ENCODE peak calls at places on chromosomes 5 and 9, in four cellular contexts. W, Z, C and P are unnamed samples.

GRCh38 chr9:120902824-120903608 is 23.6 kb downstream of the TRAF1 start:
- DNase-seq in W (no peak), C (no peak), Z (no peak), P (no peak)

GRCh38 chr5:12947379-12947778 is 997.1 kb downstream of the DNAH5 start:
- DNase-seq in C (no peak), W (no peak), Z (no peak), P (no peak)

GRCh38 chr5:88770290-88771257 is 112.4 kb downstream of the MEF2C start:
- DNase-seq in Z (no peak), C (no peak), W (no peak), P (no peak)

GRCh38 chr9:109466623-109467590 is 31.2 kb downstream of the PTPN3 start:
- DNase-seq in W (no peak), Z (no peak), C (no peak), P (no peak)

GRCh38 chr5:180212363-180213255 is 3.6 kb upstream of the RASGEF1C start:
- DNase-seq in C (no peak), Z (no peak), W (no peak), P (no peak)

GRCh38 chr5:133900498-133901270 is 67.7 kb downstream of the C5orf15 start:
- DNase-seq in Z (peak), W (no peak), C (no peak), P (no peak)

GRCh38 chr9:131335356-131335755 is 45.8 kb downstream of the PLPP7 start:
- DNase-seq in W (no peak), C (no peak), Z (no peak), P (no peak)

GRCh38 chr9:133788819-133789733 is 50.9 kb upstream of the SARDH start:
- DNase-seq in C (no peak), W (peak), Z (no peak), P (no peak)

GRCh38 chr9:69223605-69224004 is 49.5 kb downstream of the TJP2 start:
- DNase-seq in C (no peak), Z (peak), W (peak), P (peak)

GRCh38 chr5:62931081-62931480 is 352.5 kb downstream of the LRRC70 start:
- DNase-seq in Z (no peak), W (no peak), C (no peak), P (no peak)

GRCh38 chr5:1285141-1285540 is 9.7 kb downstream of the TERT start:
- DNase-seq in W (no peak), Z (no peak), C (no peak), P (no peak)

GRCh38 chr5:2756211-2756746 is 4.8 kb upstream of the IRX2 start:
- DNase-seq in C (no peak), W (no peak), Z (no peak), P (no peak)
- TF ChIP-seq HDAC6 in C (no peak), W (no peak), Z (no peak), P (no peak)

GRCh38 chr5:94968507-94969095 is 316.3 kb downstream of the MCTP1 start:
- DNase-seq in Z (peak), C (peak), W (peak), P (no peak)
- TF ChIP-seq HDAC6 in Z (no peak), C (no peak), W (no peak), P (no peak)

GRCh38 chr5:165573445-165573844 is 2068.0 kb downstream of the MAT2B start:
- DNase-seq in Z (no peak), W (no peak), C (no peak), P (no peak)
- TF ChIP-seq HDAC6 in Z (no peak), W (no peak), C (no peak), P (no peak)

DNA sequence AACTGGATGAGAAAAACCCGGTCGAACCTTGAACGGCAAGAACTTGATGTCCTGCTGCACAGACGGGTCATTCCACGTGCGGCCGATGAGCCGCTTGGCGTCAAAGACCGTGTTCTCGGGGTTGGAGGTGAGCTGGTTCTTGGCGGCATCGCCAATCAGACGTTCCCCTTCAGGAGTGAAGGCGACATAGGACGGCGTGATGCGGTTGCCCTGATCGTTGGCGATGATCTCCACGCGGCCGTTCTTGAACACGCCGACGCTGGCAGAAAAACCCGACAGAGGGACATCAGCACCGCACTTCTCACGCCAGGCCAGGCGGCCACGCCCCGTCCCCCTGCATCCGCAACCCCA is 519 bp downstream of the HSPA5 start:
- DNase-seq in Z (peak), C (no peak), W (peak), P (no peak)
- TF ChIP-seq HDAC6 in Z (no peak), C (no peak), W (no peak), P (no peak)

GRCh38 chr9:82531795-82532194 is 531.1 kb downstream of the RASEF start:
- DNase-seq in W (peak), Z (no peak), C (no peak), P (no peak)

GRCh38 chr9:82535432-82535998 is 527.4 kb downstream of the RASEF start:
- DNase-seq in W (no peak), C (no peak), Z (no peak), P (no peak)

GRCh38 chr9:82526629-82527028 is 536.3 kb downstream of the RASEF start:
- DNase-seq in C (no peak), Z (no peak), W (no peak), P (no peak)

DNA sequence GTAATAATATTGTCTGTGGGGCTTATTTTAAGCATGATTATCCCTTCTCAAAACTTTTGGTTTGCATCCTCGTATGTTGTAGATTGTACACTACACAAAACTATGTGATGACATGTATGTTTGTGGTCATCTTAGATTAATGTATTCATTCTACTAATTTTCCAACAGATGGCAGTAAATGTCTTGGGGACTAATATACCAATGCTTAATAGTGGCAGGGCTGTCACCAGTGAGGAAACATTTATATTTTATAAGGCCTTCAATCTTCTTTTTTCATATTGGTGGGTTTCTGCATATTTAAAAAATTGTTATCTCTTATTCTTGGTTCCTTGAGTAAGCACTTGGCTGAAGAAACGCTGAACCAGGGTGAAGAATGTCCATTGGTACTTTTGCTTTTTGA is 530.4 kb downstream of the RASEF start:
- DNase-seq in W (peak), Z (no peak), C (no peak), P (no peak)
- TF ChIP-seq HDAC6 in W (no peak), Z (no peak), C (no peak), P (no peak)

GRCh38 chr5:72233835-72234234 is 86.2 kb downstream of the MRPS27 start:
- DNase-seq in C (no peak), W (no peak), Z (no peak), P (no peak)

GRCh38 chr5:72232838-72233237 is 87.2 kb downstream of the MRPS27 start:
- DNase-seq in C (no peak), Z (no peak), W (no peak), P (no peak)

GRCh38 chr5:72234265-72234700 is 85.8 kb downstream of the MRPS27 start:
- DNase-seq in Z (peak), W (no peak), C (peak), P (no peak)

GRCh38 chr5:72234898-72235297 is 85.1 kb downstream of the MRPS27 start:
- DNase-seq in Z (no peak), C (no peak), W (no peak), P (no peak)

DNA sequence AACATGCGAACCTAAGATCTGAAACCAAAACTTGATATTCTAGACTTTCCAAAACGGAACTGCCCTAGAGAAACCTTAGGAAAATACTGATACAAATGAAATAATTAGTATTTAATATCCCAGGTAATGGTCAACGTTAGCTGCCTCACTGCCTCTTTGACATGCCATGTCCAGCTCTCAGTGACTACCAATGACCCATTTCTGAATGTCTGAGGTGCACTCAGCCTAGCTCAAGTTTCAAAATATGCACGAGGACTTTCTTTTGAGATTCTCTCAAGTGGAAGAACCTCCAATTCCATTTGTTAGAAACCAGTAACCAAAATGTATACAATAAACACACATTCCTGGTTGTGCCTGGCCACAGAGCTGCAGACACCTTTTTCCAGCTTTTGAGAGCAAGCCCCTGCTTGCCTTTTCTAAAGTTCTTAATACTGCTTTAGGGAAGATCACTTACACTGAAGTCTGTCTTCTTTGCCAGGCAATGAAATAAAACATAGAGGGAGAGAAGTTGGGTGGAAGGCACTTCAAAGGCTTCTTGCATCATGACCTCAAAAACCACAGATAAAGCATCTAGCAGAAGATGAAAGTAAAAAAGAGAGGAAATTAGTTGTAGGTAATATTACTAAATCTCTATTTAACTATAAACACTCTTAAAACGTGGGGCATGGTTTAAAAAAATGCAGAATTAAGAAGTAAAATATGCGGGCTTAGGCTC is 87.9 kb downstream of the MRPS27 start:
- DNase-seq in Z (no peak), C (no peak), W (no peak), P (no peak)
- TF ChIP-seq HDAC6 in Z (no peak), C (no peak), W (no peak), P (no peak)

GRCh38 chr5:125559296-125559695 is 812.9 kb upstream of the ZNF608 start:
- DNase-seq in W (no peak), C (no peak), Z (no peak), P (no peak)
- TF ChIP-seq HDAC6 in W (no peak), C (no peak), Z (no peak), P (no peak)

GRCh38 chr5:142984525-142984924 is 214.3 kb downstream of the ARHGAP26 start:
- DNase-seq in C (no peak), W (no peak), Z (no peak), P (no peak)

GRCh38 chr5:142984016-142984415 is 213.8 kb downstream of the ARHGAP26 start:
- DNase-seq in W (no peak), C (no peak), Z (no peak), P (no peak)

GRCh38 chr5:142982821-142983200 is 212.6 kb downstream of the ARHGAP26 start:
- DNase-seq in C (no peak), Z (no peak), W (no peak), P (peak)

GRCh38 chr5:142981475-142981874 is 211.3 kb downstream of the ARHGAP26 start:
- DNase-seq in W (no peak), C (no peak), Z (no peak), P (no peak)

GRCh38 chr5:142981886-142982820 is 212.0 kb downstream of the ARHGAP26 start:
- DNase-seq in C (no peak), Z (no peak), W (peak), P (no peak)
- TF ChIP-seq HDAC6 in C (no peak), Z (no peak), W (no peak), P (no peak)